ENCODE peak calls at places on chromosomes 5 and 9, in five cellular contexts. R is cardiac fibroblast, Q is upper lobe of left lung, I is astrocyte of the spinal cord, U is heart right ventricle. D is an unnamed sample.
A peak's percentile ranks its signal among the peaks of the same experiment; 100 is the strongest.

GRCh38 chr9:138119202-138120027 is 241.8 kb downstream of the CACNA1B start:
- DNase-seq in R (no peak), Q (peak; percentile 50), I (no peak), U (no peak), D (no peak)

GRCh38 chr5:73229271-73229670 is 56.3 kb downstream of the TMEM174 start:
- DNase-seq in R (peak; percentile 5), Q (no peak), I (peak; percentile 54), U (no peak), D (no peak)

GRCh38 chr9:101508203-101508602 is 25.4 kb upstream of the RNF20 start:
- DNase-seq in R (no peak), Q (no peak), I (no peak), U (no peak), D (no peak)

GRCh38 chr9:16396389-16396788 is 474.1 kb downstream of the BNC2 start:
- DNase-seq in R (peak; percentile 56), Q (no peak), I (no peak), U (no peak), D (no peak)

GRCh38 chr5:172407861-172408260 is 46.5 kb downstream of the SH3PXD2B start:
- DNase-seq in R (peak; percentile 56), Q (no peak), I (peak; percentile 85), U (no peak), D (no peak)

GRCh38 chr5:122439645-122440044 is 127.6 kb downstream of the SNCAIP start:
- DNase-seq in R (no peak), Q (no peak), I (peak; percentile 20), U (no peak), D (no peak)

GRCh38 chr5:154197801-154198461 is 7.4 kb downstream of the GALNT10 start:
- DNase-seq in R (no peak), Q (no peak), I (peak; percentile 94), U (no peak), D (peak; percentile 46)

GRCh38 chr5:7827602-7828001 is 23.3 kb downstream of the CFAP90 start:
- DNase-seq in R (no peak), Q (no peak), I (no peak), U (no peak), D (no peak)

GRCh38 chr9:136693490-136694162 is 6.4 kb upstream of the AGPAT2 start:
- DNase-seq in R (no peak), Q (peak; percentile 85), I (peak; percentile 16), U (no peak), D (no peak)

GRCh38 chr9:128484686-128485413 is 19.7 kb upstream of the GLE1 start:
- DNase-seq in R (no peak), Q (peak; percentile 52), I (no peak), U (no peak), D (no peak)

GRCh38 chr9:89953824-89954223 is 349.0 kb downstream of the GADD45G start:
- DNase-seq in R (no peak), Q (peak; percentile 23), I (no peak), U (no peak), D (no peak)

GRCh38 chr9:17082343-17082742 is 52.5 kb upstream of the CNTLN start:
- DNase-seq in R (peak; percentile 51), Q (no peak), I (peak; percentile 62), U (no peak), D (no peak)

GRCh38 chr9:36101916-36102741 is 34.4 kb upstream of the GLIPR2 start:
- DNase-seq in R (peak; percentile 96), Q (no peak), I (peak; percentile 97), U (no peak), D (no peak)

GRCh38 chr9:36099718-36100117 is 36.8 kb upstream of the GLIPR2 start:
- DNase-seq in R (no peak), Q (no peak), I (no peak), U (no peak), D (no peak)

GRCh38 chr9:36102742-36103495 is 33.6 kb upstream of the GLIPR2 start:
- DNase-seq in R (peak; percentile 85), Q (no peak), I (peak; percentile 65), U (peak; percentile 81), D (peak; percentile 77)

GRCh38 chr9:36100532-36100931 is 36.0 kb upstream of the GLIPR2 start:
- DNase-seq in R (peak; percentile 51), Q (no peak), I (peak; percentile 29), U (no peak), D (no peak)
- TF ChIP-seq CTCF in R (peak; percentile 11), Q (no peak), I (no peak), U (no peak), D (no peak)

GRCh38 chr9:133592731-133593409 is 16.3 kb downstream of the FAM163B start:
- DNase-seq in R (peak; percentile 40), Q (peak; percentile 54), I (no peak), U (no peak), D (no peak)
- TF ChIP-seq CTCF in R (peak; percentile 60), Q (no peak), I (peak; percentile 27), U (peak; percentile 19), D (no peak)

GRCh38 chr5:94113087-94113486 is 371.7 kb upstream of the POU5F2 start:
- DNase-seq in R (no peak), Q (no peak), I (no peak), U (no peak), D (no peak)

GRCh38 chr5:94111209-94112004 is 370.0 kb upstream of the POU5F2 start:
- DNase-seq in R (peak; percentile 97), Q (peak; percentile 98), I (peak; percentile 98), U (peak; percentile 93), D (peak; percentile 93)
- TF ChIP-seq CTCF in R (peak; percentile 15), Q (no peak), I (peak; percentile 23), U (peak; percentile 48), D (no peak)

GRCh38 chr5:163041254-163041653 is 396.1 kb upstream of the CCNG1 start:
- DNase-seq in R (no peak), Q (no peak), I (no peak), U (no peak), D (no peak)
- TF ChIP-seq CTCF in R (no peak), Q (no peak), I (no peak), U (no peak), D (no peak)

DNA sequence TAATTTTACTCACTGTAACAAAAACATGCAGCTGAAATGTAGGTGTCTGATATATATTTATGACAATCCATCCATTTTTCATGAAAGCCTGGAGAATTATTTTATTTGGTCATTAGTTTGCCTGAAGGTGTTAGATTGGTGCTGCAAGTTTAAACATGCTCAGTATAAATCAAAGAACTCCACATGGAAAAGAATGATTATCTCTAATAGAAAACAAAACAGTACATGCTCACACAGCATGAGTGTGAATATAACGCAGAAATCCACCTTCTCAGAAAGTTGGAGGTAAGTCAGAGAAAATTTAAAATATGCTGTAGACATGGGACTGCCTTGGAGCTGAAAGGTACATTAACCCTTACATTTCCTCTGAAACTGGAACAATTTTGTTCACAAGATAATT is 165.5 kb upstream of the RGS7BP start:
- DNase-seq in R (no peak), Q (no peak), I (no peak), U (no peak), D (no peak)
- TF ChIP-seq CTCF in R (no peak), Q (no peak), I (no peak), U (no peak), D (no peak)

DNA sequence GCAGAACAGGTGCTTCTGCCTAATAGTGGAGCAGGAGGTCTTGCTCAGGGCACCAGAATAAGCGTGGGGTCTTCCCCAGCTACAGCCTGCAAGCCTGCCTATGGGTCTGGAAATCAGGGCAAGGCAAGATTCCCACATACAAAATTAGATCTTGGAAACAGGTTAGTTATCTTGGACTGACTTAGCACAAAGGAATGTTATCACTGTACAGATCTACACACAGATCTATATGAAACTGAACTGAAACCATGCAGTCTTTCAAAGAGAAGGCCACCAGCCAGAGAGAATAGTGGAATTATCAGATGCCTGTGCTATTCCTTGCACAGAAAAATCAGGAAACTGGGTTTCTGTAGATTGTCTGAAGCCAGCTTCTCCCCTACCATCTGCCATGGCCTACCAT is 585.7 kb downstream of the ACTL7B start:
- DNase-seq in R (no peak), Q (no peak), I (peak; percentile 8), U (no peak), D (no peak)
- TF ChIP-seq CTCF in R (no peak), Q (no peak), I (no peak), U (no peak), D (no peak)

DNA sequence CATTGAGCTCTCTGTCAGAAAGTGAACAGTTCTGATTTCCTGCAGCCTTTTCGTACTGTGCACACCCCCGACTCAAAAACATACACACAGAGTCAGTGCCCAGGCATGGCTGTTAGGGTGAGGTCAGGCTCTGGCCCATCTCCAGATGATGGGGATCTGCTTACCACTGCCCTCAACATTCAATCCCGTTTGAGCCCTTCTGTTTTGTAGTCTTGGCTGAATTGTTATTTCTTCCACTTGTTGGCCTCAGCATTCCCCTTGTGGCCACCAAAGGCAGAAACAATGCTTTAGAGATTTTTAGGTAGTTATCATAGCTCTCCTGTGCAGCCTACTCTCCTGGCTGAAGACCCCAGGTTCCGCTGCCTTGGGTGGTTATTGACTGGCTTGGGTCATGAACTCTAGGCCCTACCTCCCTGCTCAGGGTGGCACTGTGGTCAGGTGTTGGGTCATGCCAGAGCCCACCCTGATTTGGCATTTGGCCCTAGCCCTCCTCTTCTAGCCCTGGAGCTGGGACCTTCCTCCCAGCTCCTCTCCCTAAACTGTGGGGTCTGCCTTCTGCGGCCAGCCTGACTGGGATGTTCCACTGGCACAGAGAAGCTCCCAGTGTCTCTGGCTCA is 7.8 kb upstream of the MYOZ3 start:
- DNase-seq in R (peak; percentile 60), Q (no peak), I (peak; percentile 56), U (no peak), D (no peak)
- TF ChIP-seq CTCF in R (peak; percentile 52), Q (no peak), I (peak; percentile 51), U (peak; percentile 4), D (no peak)